ENCODE peak calls at places on chromosomes 11 and 22, in eight cellular contexts. O, I, A, M, N, K, W and P are unnamed samples.
A peak's percentile ranks its signal among the peaks of the same experiment; 100 is the strongest.

GRCh38 chr22:21626073-21626734 is 3.6 kb downstream of the YDJC start:
- DNase-seq in O (no peak), I (no peak), A (no peak), M (no peak), N (no peak), K (no peak), W (no peak), P (no peak)

GRCh38 chr22:29621761-29622526 is 18.5 kb downstream of the NF2 start:
- DNase-seq in O (peak; percentile 95), I (peak; percentile 40), A (no peak), M (no peak), N (no peak), K (no peak), W (no peak), P (no peak)

GRCh38 chr22:19167106-19167869 is 11.2 kb downstream of the SLC25A1 start:
- DNase-seq in O (no peak), I (no peak), A (no peak), M (no peak), N (no peak), K (no peak), W (no peak), P (no peak)

GRCh38 chr22:23574371-23574811 is 5.7 kb downstream of the IGLL1 start:
- DNase-seq in O (no peak), I (no peak), A (no peak), M (no peak), N (no peak), K (peak; percentile 30), W (no peak), P (no peak)

GRCh38 chr11:65180877-65181568 is 705 bp upstream of the CAPN1 start:
- DNase-seq in O (no peak), I (peak; percentile 89), A (peak; percentile 77), M (no peak), N (peak; percentile 83), K (peak; percentile 70), W (peak; percentile 67), P (peak; percentile 79)

GRCh38 chr11:17776213-17776875 is 41.8 kb downstream of the KCNC1 start:
- DNase-seq in O (no peak), I (no peak), A (no peak), M (no peak), N (no peak), K (no peak), W (no peak), P (no peak)

GRCh38 chr22:44088976-44089570 is 65.0 kb downstream of the PARVB start:
- DNase-seq in O (peak; percentile 42), I (no peak), A (peak; percentile 76), M (no peak), N (no peak), K (no peak), W (peak; percentile 95), P (no peak)

GRCh38 chr11:20759541-20759940 is 90.2 kb downstream of the NELL1 start:
- DNase-seq in O (no peak), I (no peak), A (no peak), M (no peak), N (no peak), K (no peak), W (no peak), P (no peak)

GRCh38 chr22:48860557-48860956 is 967.1 kb downstream of the BRD1 start:
- DNase-seq in O (no peak), I (no peak), A (no peak), M (no peak), N (no peak), K (no peak), W (no peak), P (no peak)

GRCh38 chr11:110250168-110250567 is 46.2 kb downstream of the RDX start:
- DNase-seq in O (no peak), I (no peak), A (no peak), M (no peak), N (no peak), K (no peak), W (no peak), P (no peak)

GRCh38 chr11:103803062-103803461 is 233.4 kb upstream of the DDI1 start:
- DNase-seq in O (no peak), I (no peak), A (no peak), M (no peak), N (no peak), K (no peak), W (no peak), P (no peak)

GRCh38 chr11:1131033-1131911 is 26.5 kb upstream of the MUC5AC start:
- DNase-seq in O (no peak), I (peak; percentile 32), A (peak; percentile 35), M (no peak), N (no peak), K (peak; percentile 40), W (no peak), P (no peak)

GRCh38 chr11:98062714-98063113 is 958.0 kb upstream of the CNTN5 start:
- DNase-seq in O (no peak), I (no peak), A (no peak), M (no peak), N (no peak), K (no peak), W (no peak), P (no peak)

GRCh38 chr22:37749831-37750595 is 53.2 kb downstream of the TRIOBP start:
- DNase-seq in O (no peak), I (no peak), A (peak; percentile 62), M (no peak), N (no peak), K (peak; percentile 53), W (peak; percentile 81), P (no peak)

GRCh38 chr22:49994361-49995058 is 18.1 kb downstream of the IL17REL start:
- DNase-seq in O (no peak), I (no peak), A (peak; percentile 40), M (no peak), N (no peak), K (peak; percentile 41), W (no peak), P (no peak)

GRCh38 chr11:119691020-119691666 is 37.9 kb downstream of the NECTIN1 start:
- DNase-seq in O (no peak), I (no peak), A (no peak), M (no peak), N (no peak), K (no peak), W (no peak), P (no peak)

GRCh38 chr11:128297111-128297651 is 290.2 kb downstream of the ETS1 start:
- DNase-seq in O (no peak), I (no peak), A (no peak), M (no peak), N (no peak), K (no peak), W (no peak), P (no peak)

GRCh38 chr11:42620796-42621195 is 691.0 kb upstream of the API5 start:
- DNase-seq in O (no peak), I (no peak), A (no peak), M (no peak), N (no peak), K (no peak), W (no peak), P (no peak)

GRCh38 chr11:118597556-118597955 is 9.9 kb upstream of the PHLDB1 start:
- DNase-seq in O (no peak), I (no peak), A (no peak), M (no peak), N (no peak), K (no peak), W (no peak), P (no peak)

GRCh38 chr11:88576741-88577140 is 239.2 kb upstream of the CTSC start:
- DNase-seq in O (no peak), I (no peak), A (no peak), M (no peak), N (no peak), K (no peak), W (no peak), P (no peak)

GRCh38 chr11:7657306-7658025 is 15.8 kb downstream of the CYB5R2 start:
- DNase-seq in O (peak; percentile 40), I (peak; percentile 90), A (peak; percentile 66), M (no peak), N (no peak), K (peak; percentile 67), W (peak; percentile 57), P (peak; percentile 16)

GRCh38 chr22:31944700-31945477 is 554 bp downstream of the YWHAH start:
- DNase-seq in O (no peak), I (peak; percentile 63), A (peak; percentile 75), M (no peak), N (peak; percentile 37), K (peak; percentile 75), W (peak; percentile 38), P (no peak)

GRCh38 chr22:28983788-28984441 is 77.7 kb downstream of the C22orf31 start:
- DNase-seq in O (no peak), I (no peak), A (no peak), M (no peak), N (no peak), K (no peak), W (peak; percentile 25), P (no peak)

GRCh38 chr22:22789233-22789921 is 98.2 kb upstream of the IGLL5 start:
- DNase-seq in O (no peak), I (no peak), A (no peak), M (no peak), N (no peak), K (no peak), W (no peak), P (no peak)